ENCODE peak calls at places on chromosomes 11 and 22, in six cellular contexts. Z is brain microvascular endothelial cell, X is MCF 10A, G is cardiac fibroblast, S is AG04450, A is IMR-90. F is an unnamed sample.

GRCh38 chr11:123473941-123474668 is 44.0 kb downstream of the GRAMD1B start:
- DNase-seq in Z (peak; percentile 81), X (peak; percentile 78), G (peak; percentile 93), S (peak; percentile 69), A (peak; percentile 98), F (no peak)

GRCh38 chr11:112344040-112344413 is 83.4 kb upstream of the PLET1 start:
- DNase-seq in Z (no peak), X (no peak), G (no peak), S (no peak), A (no peak), F (no peak)

GRCh38 chr11:128361451-128362020 is 225.8 kb downstream of the ETS1 start:
- DNase-seq in Z (peak; percentile 77), X (no peak), G (peak; percentile 74), S (peak; percentile 52), A (peak; percentile 92), F (no peak)

GRCh38 chr11:67354314-67355022 is 1.1 kb upstream of the POLD4 start:
- DNase-seq in Z (peak; percentile 97), X (peak; percentile 96), G (peak; percentile 96), S (peak; percentile 76), A (peak; percentile 98), F (peak; percentile 61)

GRCh38 chr22:42800731-42801536 is 56.1 kb downstream of the ARFGAP3 start:
- DNase-seq in Z (no peak), X (no peak), G (no peak), S (no peak), A (no peak), F (no peak)

GRCh38 chr11:11349870-11350325 is 3.2 kb downstream of the CSNK2A3 start:
- DNase-seq in Z (peak; percentile 50), X (peak; percentile 18), G (peak; percentile 93), S (peak; percentile 75), A (peak; percentile 90), F (no peak)

GRCh38 chr11:111443640-111444039 is 64.6 kb upstream of the POU2AF1 start:
- DNase-seq in Z (no peak), X (no peak), G (no peak), S (no peak), A (no peak), F (no peak)

GRCh38 chr22:46086577-46087335 is 63.6 kb upstream of the PPARA start:
- DNase-seq in Z (no peak), X (no peak), G (no peak), S (no peak), A (peak; percentile 29), F (peak; percentile 43)

GRCh38 chr11:45313211-45313865 is 27.2 kb upstream of the SYT13 start:
- DNase-seq in Z (no peak), X (no peak), G (no peak), S (no peak), A (no peak), F (no peak)

GRCh38 chr11:105466582-105467228 is 143.2 kb upstream of the GRIA4 start:
- DNase-seq in Z (peak; percentile 89), X (peak; percentile 71), G (peak; percentile 61), S (peak; percentile 16), A (peak; percentile 85), F (no peak)

GRCh38 chr11:32581556-32581955 is 2.1 kb upstream of the EIF3M start:
- DNase-seq in Z (no peak), X (no peak), G (no peak), S (no peak), A (no peak), F (no peak)

GRCh38 chr11:32583451-32584271 is at the start of gene EIF3M:
- DNase-seq in Z (peak; percentile 94), X (peak; percentile 96), G (peak; percentile 98), S (peak; percentile 87), A (peak; percentile 94), F (peak; percentile 98)

GRCh38 chr11:32580967-32581366 is 2.7 kb upstream of the EIF3M start:
- DNase-seq in Z (no peak), X (peak; percentile 55), G (peak; percentile 88), S (no peak), A (peak; percentile 44), F (no peak)

GRCh38 chr11:32584921-32585320 is 1.3 kb downstream of the EIF3M start:
- DNase-seq in Z (no peak), X (peak; percentile 14), G (peak; percentile 19), S (no peak), A (no peak), F (no peak)

GRCh38 chr11:32586576-32587190 is 3.1 kb downstream of the EIF3M start:
- DNase-seq in Z (peak; percentile 29), X (peak; percentile 39), G (peak; percentile 35), S (no peak), A (peak; percentile 24), F (no peak)
- TF ChIP-seq CTCF in Z (peak; percentile 61), X (peak; percentile 8), G (peak; percentile 49), S (peak; percentile 43), A (peak; percentile 22), F (no peak)

GRCh38 chr11:108734956-108735559 is 70.2 kb downstream of the DDX10 start:
- DNase-seq in Z (peak; percentile 28), X (peak; percentile 38), G (peak; percentile 13), S (no peak), A (peak; percentile 19), F (no peak)
- TF ChIP-seq CTCF in Z (peak; percentile 59), X (no peak), G (peak; percentile 47), S (peak; percentile 44), A (peak; percentile 39), F (peak; percentile 50)

GRCh38 chr11:69598147-69598546 is 42.8 kb upstream of the CCND1 start:
- DNase-seq in Z (no peak), X (peak; percentile 17), G (peak; percentile 13), S (no peak), A (no peak), F (no peak)
- TF ChIP-seq CTCF in Z (no peak), X (no peak), G (no peak), S (no peak), A (no peak), F (peak; percentile 20)

GRCh38 chr11:17498475-17498874 is 21.8 kb upstream of the ABCC8 start:
- DNase-seq in Z (no peak), X (no peak), G (no peak), S (no peak), A (no peak), F (no peak)
- TF ChIP-seq CTCF in Z (peak; percentile 41), X (no peak), G (peak; percentile 26), S (peak; percentile 33), A (peak; percentile 17), F (no peak)

GRCh38 chr11:64564947-64565889 is 25.8 kb upstream of the SLC22A12 start:
- DNase-seq in Z (no peak), X (no peak), G (no peak), S (no peak), A (no peak), F (peak; percentile 34)
- TF ChIP-seq CTCF in Z (no peak), X (peak; percentile 14), G (no peak), S (no peak), A (no peak), F (no peak)

GRCh38 chr11:83087035-83087434 is 15.3 kb upstream of the RAB30 start:
- DNase-seq in Z (no peak), X (peak; percentile 28), G (peak; percentile 21), S (no peak), A (no peak), F (no peak)
- TF ChIP-seq CTCF in Z (peak; percentile 2), X (no peak), G (no peak), S (peak; percentile 4), A (no peak), F (no peak)

F was measured in lower lobe of right lung.